ENCODE peak calls at places on chromosomes 12 and 14, in six cellular contexts. N is OCI-LY7, S is MM.1S, C is HCT116, H is IMR-90, Z is GM23248. O is an unnamed sample.

GRCh38 chr12:104651812-104652211 is 195.1 kb downstream of the CHST11 start:
- DNase-seq in N (no peak), S (no peak), C (no peak), H (no peak), Z (no peak), O (no peak)

GRCh38 chr14:67436006-67436866 is 24.3 kb upstream of the PLEK2 start:
- DNase-seq in N (no peak), S (no peak), C (no peak), H (no peak), Z (peak), O (no peak)

GRCh38 chr12:1836241-1836803 is 16.0 kb downstream of the LRTM2 start:
- DNase-seq in N (no peak), S (no peak), C (no peak), H (no peak), Z (no peak), O (no peak)

GRCh38 chr14:103074699-103075341 is 9.2 kb upstream of the LBHD2 start:
- DNase-seq in N (no peak), S (no peak), C (no peak), H (no peak), Z (peak), O (no peak)

GRCh38 chr12:10130042-10130441 is at the start of gene CLEC7A:
- DNase-seq in N (peak), S (peak), C (no peak), H (no peak), Z (no peak), O (no peak)

GRCh38 chr12:77953515-77953914 is 122.8 kb downstream of the NAV3 start:
- DNase-seq in N (no peak), S (no peak), C (no peak), H (no peak), Z (no peak), O (no peak)

GRCh38 chr12:131282292-131283080 is 328.8 kb downstream of the ADGRD1 start:
- DNase-seq in N (no peak), S (no peak), C (no peak), H (no peak), Z (no peak), O (no peak)

GRCh38 chr12:65720136-65720535 is 104.1 kb upstream of the HMGA2 start:
- DNase-seq in N (no peak), S (no peak), C (peak), H (peak), Z (peak), O (peak)

GRCh38 chr14:54796961-54797360 is 105.7 kb downstream of the GCH1 start:
- DNase-seq in N (no peak), S (no peak), C (no peak), H (peak), Z (peak), O (peak)

DNA sequence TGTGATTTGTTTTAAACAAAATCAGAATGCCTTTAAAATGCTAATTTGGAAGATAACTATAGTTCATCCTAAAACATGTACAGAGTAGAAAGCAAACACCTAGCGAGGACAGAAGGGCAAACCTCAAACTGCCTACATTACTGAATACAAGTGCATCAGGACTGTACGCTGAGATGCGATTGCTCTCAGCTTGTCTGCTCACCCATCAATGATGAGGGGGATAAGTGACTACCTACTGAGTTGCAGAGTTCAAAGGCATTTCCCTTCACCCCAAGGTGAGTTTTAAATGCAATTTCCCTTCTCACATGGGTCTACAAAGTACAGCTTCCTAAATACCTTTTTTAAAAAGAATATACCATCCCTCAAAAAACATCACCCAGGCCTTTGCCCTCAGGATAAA is 52.9 kb downstream of the PHLDA1 start:
- DNase-seq in N (no peak), S (no peak), C (no peak), H (no peak), Z (no peak), O (no peak)
- H3K4me3 ChIP-seq in N (no peak), S (no peak), C (no peak), H (no peak), Z (peak), O (no peak)

DNA sequence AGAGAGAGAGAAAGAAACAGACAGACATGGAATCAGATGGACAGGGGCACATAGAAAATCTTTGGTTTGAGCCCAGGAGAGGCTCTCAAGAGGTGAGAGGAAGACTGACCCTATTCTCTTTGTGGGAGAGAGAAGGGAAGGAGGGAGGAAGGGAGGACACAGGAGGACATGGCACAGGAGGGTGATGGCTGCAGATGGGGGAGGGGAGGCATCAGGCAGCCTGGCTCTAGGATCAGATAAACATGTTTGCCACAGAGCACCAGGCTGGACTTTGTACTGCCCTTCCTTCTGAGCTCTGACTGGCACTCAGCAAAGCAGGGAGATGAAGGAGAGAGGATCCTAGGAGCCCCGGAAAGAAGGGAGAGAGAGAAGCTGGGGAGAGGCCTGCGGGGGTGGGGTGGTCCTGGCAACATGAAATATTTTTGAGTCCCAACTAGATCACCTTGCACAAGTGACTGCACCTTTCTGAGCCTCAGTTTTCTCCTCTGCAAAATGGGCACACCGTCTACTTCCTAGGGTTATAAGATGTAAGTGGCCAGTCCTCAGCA is 6.1 kb downstream of the HNF1A start:
- DNase-seq in N (no peak), S (no peak), C (no peak), H (no peak), Z (no peak), O (no peak)
- H3K27ac ChIP-seq in N (no peak), S (no peak), C (no peak), H (no peak), Z (no peak), O (no peak)

GRCh38 chr12:64679487-64679983 is 69.2 kb downstream of the RASSF3 start:
- DNase-seq in N (no peak), S (no peak), C (peak), H (peak), Z (peak), O (peak)
- H3K4me2 ChIP-seq in N (no peak), S (no peak), C (peak), H (no peak), Z (peak), O (no peak)

GRCh38 chr12:26204612-26205289 is 9.4 kb downstream of the SSPN start:
- DNase-seq in N (no peak), S (no peak), C (no peak), H (no peak), Z (peak), O (peak)
- H3K4me3 ChIP-seq in N (no peak), S (no peak), C (no peak), H (no peak), Z (no peak), O (no peak)

DNA sequence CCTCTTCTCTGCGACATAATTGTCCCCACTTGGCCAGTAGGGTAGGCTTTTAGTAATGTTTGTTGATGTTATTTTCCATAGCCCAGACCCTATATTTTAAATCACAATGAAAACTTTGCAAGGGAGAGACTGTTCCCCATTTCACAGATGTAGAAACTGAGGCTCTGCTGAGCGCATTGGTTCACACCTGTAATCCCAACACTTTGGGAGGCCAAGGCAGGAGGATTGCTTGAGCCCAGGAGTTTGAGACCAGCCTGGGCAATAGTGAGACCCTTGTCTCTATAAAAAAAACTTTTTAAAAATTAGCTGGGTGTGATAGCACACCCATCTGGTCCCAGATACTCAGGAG is 114.8 kb downstream of the DIP2B start:
- DNase-seq in N (no peak), S (no peak), C (no peak), H (no peak), Z (no peak), O (no peak)
- H3K27ac ChIP-seq in N (no peak), S (no peak), C (peak), H (peak), Z (no peak), O (no peak)

GRCh38 chr14:24312736-24313507 is 1.6 kb downstream of the LTB4R start:
- DNase-seq in N (peak), S (peak), C (no peak), H (peak), Z (no peak), O (peak)
- H3K4me2 ChIP-seq in N (peak), S (peak), C (no peak), H (no peak), Z (no peak), O (no peak)

DNA sequence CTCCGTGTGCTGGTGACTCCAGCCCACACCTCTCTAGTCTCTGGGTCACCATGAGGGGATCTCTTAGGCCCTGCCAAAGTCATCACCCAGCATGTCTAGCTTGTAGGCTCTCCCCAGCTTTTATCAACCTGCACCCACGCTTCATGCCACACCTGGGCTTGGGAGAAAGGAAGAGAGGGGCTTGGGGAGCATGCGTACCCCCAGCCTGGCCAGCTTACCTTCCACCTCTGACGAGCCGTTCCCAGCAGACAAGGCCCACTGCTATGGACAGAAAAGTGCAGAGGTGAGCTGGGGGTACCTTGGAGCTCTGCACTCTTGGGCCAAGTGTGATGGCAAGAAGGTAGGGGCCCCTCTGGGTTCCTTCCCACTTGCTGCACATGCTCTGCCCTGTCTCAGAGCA is 1.7 kb downstream of the PGF start:
- DNase-seq in N (no peak), S (no peak), C (no peak), H (no peak), Z (no peak), O (no peak)
- H3K4me3 ChIP-seq in N (no peak), S (no peak), C (no peak), H (no peak), Z (no peak), O (no peak)

GRCh38 chr12:19967486-19967885 is 400.9 kb upstream of the PDE3A start:
- DNase-seq in N (no peak), S (no peak), C (no peak), H (peak), Z (peak), O (peak)
- H3K27ac ChIP-seq in N (no peak), S (no peak), C (no peak), H (no peak), Z (peak), O (peak)

GRCh38 chr14:51242545-51243490 is 2.8 kb downstream of the TMX1 start:
- DNase-seq in N (peak), S (no peak), C (no peak), H (no peak), Z (no peak), O (no peak)

GRCh38 chr14:51251486-51251885 is 11.4 kb downstream of the TMX1 start:
- DNase-seq in N (no peak), S (no peak), C (no peak), H (no peak), Z (no peak), O (no peak)

GRCh38 chr14:51244591-51244990 is 4.5 kb downstream of the TMX1 start:
- DNase-seq in N (no peak), S (no peak), C (no peak), H (no peak), Z (no peak), O (no peak)

GRCh38 chr14:51246032-51246431 is 6.0 kb downstream of the TMX1 start:
- DNase-seq in N (no peak), S (no peak), C (no peak), H (no peak), Z (no peak), O (no peak)

GRCh38 chr14:51248041-51248987 is 8.3 kb downstream of the TMX1 start:
- DNase-seq in N (peak), S (no peak), C (no peak), H (no peak), Z (no peak), O (no peak)
- H3K4me2 ChIP-seq in N (peak), S (peak), C (no peak), H (no peak), Z (no peak), O (no peak)

O was measured in fibroblast of lung.